ENCODE peak calls at places on chromosome 10, in four cellular contexts. R is neuronal stem cell, Q is mesendoderm, S is IMR-90. Z is an unnamed sample.
A peak's percentile ranks its signal among the peaks of the same experiment; 100 is the strongest.

GRCh38 chr10:80660736-80661135 is 123.0 kb downstream of the SH2D4B start:
- DNase-seq in R (no peak), Q (no peak), S (no peak), Z (no peak)

GRCh38 chr10:94439275-94439861 is 37.0 kb downstream of the TBC1D12 start:
- DNase-seq in R (no peak), Q (peak; percentile 40), S (peak; percentile 3), Z (no peak)

GRCh38 chr10:52744057-52744819 is 28.3 kb downstream of the MBL2 start:
- DNase-seq in R (no peak), Q (no peak), S (no peak), Z (no peak)

GRCh38 chr10:30980951-30981616 is 50.6 kb downstream of the ZNF438 start:
- DNase-seq in S (peak; percentile 63), R (no peak), Q (no peak), Z (no peak)

GRCh38 chr10:395665-396064 is 260.4 kb downstream of the ZMYND11 start:
- DNase-seq in Q (no peak), R (no peak), S (no peak), Z (no peak)

GRCh38 chr10:122689146-122689807 is 10.4 kb downstream of the C10orf120 start:
- DNase-seq in S (no peak), Q (no peak), R (no peak), Z (no peak)

GRCh38 chr10:93579089-93579488 is 12.6 kb downstream of the FFAR4 start:
- DNase-seq in S (peak; percentile 22), Q (no peak), R (no peak), Z (peak; percentile 83)

GRCh38 chr10:84365339-84365881 is 37.0 kb downstream of the CCSER2 start:
- DNase-seq in S (no peak), Q (no peak), R (no peak), Z (no peak)

GRCh38 chr10:126216221-126216701 is 172.0 kb downstream of the ADAM12 start:
- DNase-seq in Q (peak; percentile 87), R (no peak), S (peak; percentile 28), Z (no peak)

GRCh38 chr10:7285545-7286322 is 125.1 kb downstream of the SFMBT2 start:
- DNase-seq in Q (no peak), S (no peak), R (no peak), Z (no peak)

GRCh38 chr10:24723788-24724380 is at the start of gene ARHGAP21:
- DNase-seq in R (peak; percentile 55), S (peak; percentile 68), Q (peak; percentile 82), Z (peak; percentile 81)

GRCh38 chr10:4057021-4057420 is 272.0 kb upstream of the KLF6 start:
- DNase-seq in R (no peak), Q (no peak), S (no peak), Z (no peak)

GRCh38 chr10:122461367-122461728 is at the start of gene HTRA1:
- DNase-seq in R (peak; percentile 43), Q (peak; percentile 51), S (peak; percentile 61), Z (peak; percentile 68)

GRCh38 chr10:46553238-46554049 is 3.0 kb downstream of the GPRIN2 start:
- DNase-seq in R (no peak), Q (no peak), S (no peak), Z (no peak)

GRCh38 chr10:26698909-26699308 is 1.4 kb downstream of the PDSS1 start:
- DNase-seq in R (no peak), S (no peak), Q (no peak), Z (no peak)
- H3K4me3 ChIP-seq in R (peak overlapping the region; percentile 85), S (no peak overlapping the region), Q (no peak overlapping the region), Z (no peak overlapping the region)

DNA sequence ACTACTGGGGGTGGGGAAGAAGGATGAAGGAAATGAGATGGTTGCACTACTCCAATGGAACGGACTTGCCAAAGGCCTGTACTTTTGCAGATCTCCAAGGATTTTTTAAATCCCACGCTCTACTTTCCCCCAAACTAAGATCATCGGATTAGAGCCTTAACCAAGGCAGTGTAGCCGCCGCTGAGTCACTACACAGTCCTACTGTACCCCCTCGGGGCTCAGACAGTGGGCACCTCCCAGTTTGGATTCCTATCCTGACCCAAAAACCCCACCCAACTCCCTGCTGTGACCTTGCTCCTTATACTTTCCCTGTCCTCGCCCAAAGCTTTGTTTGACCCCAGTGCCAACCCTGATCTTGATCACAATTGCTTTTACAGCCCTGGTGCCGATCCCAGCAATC is 17.5 kb upstream of the PLAU start:
- DNase-seq in S (no peak), R (no peak), Q (no peak), Z (peak; percentile 58)
- H3K18ac ChIP-seq in S (peak overlapping the region; percentile 80), R (no peak overlapping the region), Q (no peak overlapping the region), Z (no peak overlapping the region)

GRCh38 chr10:18113881-18114280 is 26.3 kb upstream of the CACNB2 start:
- DNase-seq in Q (no peak), R (no peak), S (no peak), Z (no peak)

GRCh38 chr10:18122753-18123152 is 17.5 kb upstream of the CACNB2 start:
- DNase-seq in Q (no peak), R (no peak), S (no peak), Z (no peak)

GRCh38 chr10:18117272-18117671 is 23.0 kb upstream of the CACNB2 start:
- DNase-seq in S (no peak), Q (no peak), R (no peak), Z (no peak)
- H3K4me3 ChIP-seq in S (no peak overlapping the region), Q (no peak overlapping the region), R (no peak overlapping the region), Z (no peak overlapping the region)

DNA sequence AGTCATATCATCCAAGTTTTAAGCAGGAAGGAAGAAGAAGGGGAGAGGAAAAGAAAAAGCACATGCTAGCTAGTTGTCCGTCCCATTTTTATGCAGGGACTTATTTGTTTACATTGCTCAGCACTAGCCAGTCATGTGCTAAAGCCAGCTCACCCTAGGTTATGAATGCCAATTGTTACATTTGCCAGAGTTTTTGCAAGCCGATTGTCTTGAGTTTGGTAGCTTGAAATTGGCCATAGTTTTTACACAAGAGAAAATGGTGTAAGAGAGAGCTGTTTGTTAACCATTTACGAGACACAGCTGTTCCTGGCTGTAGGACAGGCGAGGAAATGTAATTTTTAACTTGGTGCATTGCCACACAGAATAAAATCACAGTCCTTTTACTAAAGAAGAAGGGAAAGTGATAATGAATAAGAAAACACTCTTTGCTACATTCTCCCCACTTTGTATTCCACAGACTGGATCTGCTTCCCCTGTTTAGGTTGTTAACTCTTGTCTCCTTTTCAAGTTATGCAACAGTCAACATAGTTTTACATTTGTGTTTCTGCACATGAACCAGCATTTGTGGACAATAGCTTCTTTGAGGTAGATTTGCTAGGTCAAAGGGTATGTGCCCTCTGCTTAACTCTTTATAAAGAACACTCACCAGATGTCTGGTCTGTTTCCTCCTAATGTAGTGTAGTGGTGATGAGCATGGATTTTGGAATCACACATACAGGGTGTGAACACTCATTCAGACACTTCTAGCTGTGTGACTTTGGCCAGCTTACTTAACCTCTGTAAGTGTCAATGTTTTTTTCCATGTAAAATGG is 357.2 kb downstream of the LRMDA start:
- DNase-seq in R (no peak), S (no peak), Q (peak; percentile 3), Z (no peak)
- H3K18ac ChIP-seq in R (no peak overlapping the region), S (no peak overlapping the region), Q (no peak overlapping the region), Z (no peak overlapping the region)

GRCh38 chr10:70364772-70365091 is 17.7 kb downstream of the LRRC20 start:
- DNase-seq in Q (no peak), S (no peak), R (no peak), Z (no peak)
- H3K4me3 ChIP-seq in Q (no peak overlapping the region), S (no peak overlapping the region), R (no peak overlapping the region), Z (no peak overlapping the region)

GRCh38 chr10:32906595-32906994 is 51.4 kb downstream of the ITGB1 start:
- DNase-seq in S (no peak), R (no peak), Q (no peak), Z (no peak)
- H3K18ac ChIP-seq in S (no peak overlapping the region), R (no peak overlapping the region), Q (no peak overlapping the region), Z (no peak overlapping the region)

GRCh38 chr10:25768167-25768566 is 165.9 kb upstream of the MYO3A start:
- DNase-seq in Q (peak; percentile 30), S (no peak), R (no peak), Z (no peak)

GRCh38 chr10:25766687-25767221 is 167.3 kb upstream of the MYO3A start:
- DNase-seq in R (peak; percentile 20), S (no peak), Q (peak; percentile 90), Z (no peak)

GRCh38 chr10:25761937-25762336 is 172.1 kb upstream of the MYO3A start:
- DNase-seq in R (no peak), Q (no peak), S (no peak), Z (no peak)

GRCh38 chr10:25766213-25766612 is 167.8 kb upstream of the MYO3A start:
- DNase-seq in Q (peak; percentile 45), S (no peak), R (no peak), Z (no peak)
- H3K4me3 ChIP-seq in Q (no peak overlapping the region), S (no peak overlapping the region), R (peak overlapping the region; percentile 44), Z (no peak overlapping the region)

DNA sequence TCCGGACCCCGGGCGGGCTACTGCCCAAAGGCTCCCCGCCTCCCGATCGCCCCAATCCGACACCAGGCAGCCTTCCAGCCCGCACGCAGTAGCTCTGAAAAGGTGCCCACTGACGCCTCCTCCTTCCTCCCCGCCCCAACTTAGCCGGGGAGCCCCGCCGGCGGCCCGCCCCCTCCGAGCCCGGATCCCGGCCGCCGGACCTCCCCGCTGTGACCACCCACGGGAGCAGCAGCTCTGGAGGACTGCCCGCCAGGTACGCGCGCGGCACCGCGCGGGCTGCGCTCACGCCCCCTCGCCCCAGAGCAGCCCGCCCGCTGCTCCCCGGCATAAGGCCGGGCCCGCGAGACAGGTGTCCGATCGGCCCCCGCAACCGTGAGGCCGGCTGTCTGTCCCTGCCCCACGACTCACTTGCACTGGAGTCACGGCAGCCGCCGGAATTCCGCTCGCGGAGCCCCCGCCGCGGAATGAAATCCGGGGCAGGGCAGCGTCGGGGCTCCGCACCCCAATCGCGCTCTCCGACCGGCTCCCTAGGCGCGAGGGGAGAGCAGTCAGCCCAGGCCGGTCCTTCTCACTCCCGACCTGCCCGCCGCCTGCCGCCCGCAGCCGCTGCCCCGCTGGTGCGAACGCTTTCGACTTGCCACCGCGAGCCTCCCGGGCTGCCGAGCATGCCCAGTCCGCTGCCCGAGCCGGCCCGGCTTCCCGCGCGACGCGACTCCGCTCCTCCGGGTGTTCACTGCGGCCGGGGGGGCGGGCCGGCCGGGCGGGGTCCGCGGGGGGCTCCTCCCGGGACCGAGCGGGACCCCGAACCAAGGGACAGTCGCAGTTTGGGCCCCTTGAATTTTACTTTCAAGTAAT is at the start of gene SGMS1:
- DNase-seq in Q (peak; percentile 89), R (peak; percentile 85), S (peak; percentile 83), Z (peak; percentile 83)
- H3K18ac ChIP-seq in Q (peak within 1 kb of the TSS; percentile 91), R (peak within 1 kb of the TSS; percentile 100), S (peak within 1 kb of the TSS; percentile 71), Z (peak within 1 kb of the TSS; percentile 96)

GRCh38 chr10:5810235-5810634 is 3.0 kb downstream of the GDI2 start:
- DNase-seq in Q (no peak), S (no peak), R (no peak), Z (no peak)
- H3K4me3 ChIP-seq in Q (no peak overlapping the region), S (no peak overlapping the region), R (peak overlapping the region; percentile 69), Z (no peak overlapping the region)

DNA sequence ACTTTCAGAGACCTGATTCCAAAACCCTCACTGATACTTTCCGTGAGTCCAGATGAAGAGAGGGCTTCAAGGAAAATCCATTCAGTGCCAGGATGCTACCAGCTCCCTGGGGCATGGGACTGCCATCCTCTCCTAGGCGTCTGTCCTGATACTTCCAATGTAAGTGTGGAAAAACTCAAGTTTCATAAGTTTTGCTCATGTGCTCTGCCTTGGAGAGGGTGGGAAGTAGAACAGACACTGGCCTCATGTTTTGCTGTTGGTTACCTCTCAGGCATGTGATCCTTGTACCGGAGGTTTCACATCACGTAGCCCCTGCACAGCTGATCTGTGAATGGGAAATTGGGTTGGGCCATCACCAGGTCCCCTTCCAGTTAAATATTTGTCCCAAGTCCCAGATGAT is 517.1 kb downstream of the RPS24 start:
- DNase-seq in R (no peak), Q (no peak), S (no peak), Z (no peak)
- H3K18ac ChIP-seq in R (no peak overlapping the region), Q (no peak overlapping the region), S (no peak overlapping the region), Z (no peak overlapping the region)

Z was measured in trophoblast cell.